ENCODE peak calls at places on chromosomes 2 and 18, in six cellular contexts. W, I, Y, K, C and R are unnamed samples.

GRCh38 chr2:240437861-240438809 is 2.7 kb downstream of the GPC1 start:
- DNase-seq in W (peak; percentile 82), I (peak; percentile 83), Y (peak; percentile 42), K (peak; percentile 60), C (peak; percentile 11), R (peak; percentile 23)

GRCh38 chr2:30178618-30179404 is 32.0 kb downstream of the YPEL5 start:
- DNase-seq in W (no peak), I (no peak), Y (no peak), K (peak; percentile 94), C (no peak), R (no peak)

GRCh38 chr18:56107821-56108485 is 520.0 kb upstream of the TCF4 start:
- DNase-seq in W (no peak), I (no peak), Y (no peak), K (no peak), C (no peak), R (no peak)

GRCh38 chr18:25289040-25289631 is 62.8 kb downstream of the ZNF521 start:
- DNase-seq in W (no peak), I (no peak), Y (peak; percentile 88), K (peak; percentile 97), C (no peak), R (no peak)

GRCh38 chr2:207895236-207895860 is 125.6 kb upstream of the FZD5 start:
- DNase-seq in W (no peak), I (no peak), Y (no peak), K (no peak), C (no peak), R (no peak)

GRCh38 chr2:25938345-25938744 is 44.0 kb downstream of the KIF3C start:
- DNase-seq in W (no peak), I (no peak), Y (no peak), K (no peak), C (no peak), R (no peak)

GRCh38 chr2:239463541-239464165 is 62.8 kb upstream of the HDAC4 start:
- DNase-seq in W (no peak), I (no peak), Y (no peak), K (no peak), C (no peak), R (no peak)

GRCh38 chr2:204971219-204971907 is 426.1 kb downstream of the PARD3B start:
- DNase-seq in W (no peak), I (no peak), Y (no peak), K (no peak), C (no peak), R (no peak)

GRCh38 chr2:190563109-190563508 is 28.6 kb upstream of the NEMP2 start:
- DNase-seq in W (no peak), I (no peak), Y (no peak), K (no peak), C (no peak), R (no peak)

GRCh38 chr18:74493689-74494088 is 2.5 kb upstream of the CNDP2 start:
- DNase-seq in W (no peak), I (peak; percentile 53), Y (no peak), K (peak; percentile 63), C (peak; percentile 83), R (peak; percentile 83)

GRCh38 chr2:64711260-64711659 is 57.5 kb upstream of the SERTAD2 start:
- DNase-seq in W (no peak), I (peak; percentile 15), Y (no peak), K (no peak), C (no peak), R (no peak)

GRCh38 chr2:176494949-176495353 is 225.7 kb downstream of the MTX2 start:
- DNase-seq in W (no peak), I (no peak), Y (no peak), K (peak; percentile 50), C (no peak), R (no peak)

GRCh38 chr2:85769987-85770362 is 16.2 kb downstream of the ATOH8 start:
- DNase-seq in W (no peak), I (no peak), Y (no peak), K (no peak), C (no peak), R (no peak)

GRCh38 chr2:124898827-124899226 is 873.7 kb downstream of the CNTNAP5 start:
- DNase-seq in W (no peak), I (no peak), Y (no peak), K (no peak), C (no peak), R (no peak)

GRCh38 chr2:160445673-160446072 is 47.9 kb downstream of the RBMS1 start:
- DNase-seq in W (no peak), I (no peak), Y (no peak), K (no peak), C (no peak), R (no peak)

GRCh38 chr2:65436169-65436824 is 3.9 kb upstream of the SPRED2 start:
- DNase-seq in W (peak; percentile 80), I (peak; percentile 46), Y (peak; percentile 89), K (peak; percentile 94), C (peak; percentile 61), R (peak; percentile 55)

GRCh38 chr18:42048150-42048549 is 93.1 kb downstream of the PIK3C3 start:
- DNase-seq in W (no peak), I (no peak), Y (peak; percentile 89), K (peak; percentile 91), C (no peak), R (no peak)

GRCh38 chr2:238404406-238405216 is 22.1 kb upstream of the ASB1 start:
- DNase-seq in W (no peak), I (no peak), Y (no peak), K (no peak), C (peak; percentile 59), R (no peak)

GRCh38 chr2:221458588-221458987 is 113.5 kb downstream of the EPHA4 start:
- DNase-seq in W (no peak), I (no peak), Y (no peak), K (no peak), C (no peak), R (no peak)

GRCh38 chr2:34288016-34288415 is 688.9 kb upstream of the FAM98A start:
- DNase-seq in W (no peak), I (no peak), Y (no peak), K (no peak), C (no peak), R (no peak)

GRCh38 chr18:326846-327245 is 59.0 kb upstream of the THOC1 start:
- DNase-seq in W (no peak), I (no peak), Y (no peak), K (no peak), C (no peak), R (no peak)

GRCh38 chr2:143936758-143937562 is 583.0 kb downstream of the ZEB2 start:
- DNase-seq in W (peak; percentile 33), I (peak; percentile 57), Y (no peak), K (peak; percentile 30), C (peak; percentile 33), R (peak; percentile 70)

GRCh38 chr18:13176847-13177246 is 41.7 kb upstream of the LDLRAD4 start:
- DNase-seq in W (no peak), I (no peak), Y (no peak), K (no peak), C (no peak), R (no peak)

GRCh38 chr18:3794537-3795348 is 344.8 kb downstream of the TGIF1 start:
- DNase-seq in W (peak; percentile 61), I (no peak), Y (peak; percentile 84), K (peak; percentile 99), C (no peak), R (no peak)

GRCh38 chr18:64692826-64693225 is 543.9 kb upstream of the LINC00305 start:
- DNase-seq in W (no peak), I (no peak), Y (no peak), K (no peak), C (no peak), R (no peak)

GRCh38 chr2:97748397-97748796 is 35.0 kb downstream of the ZAP70 start:
- DNase-seq in W (peak; percentile 62), I (peak; percentile 78), Y (no peak), K (peak; percentile 14), C (peak; percentile 10), R (peak; percentile 29)

GRCh38 chr2:162177301-162177700 is 25.3 kb upstream of the GCG start:
- DNase-seq in W (no peak), I (no peak), Y (no peak), K (no peak), C (no peak), R (no peak)

GRCh38 chr18:62279561-62279960 is 45.5 kb upstream of the TNFRSF11A start:
- DNase-seq in W (no peak), I (no peak), Y (no peak), K (no peak), C (peak; percentile 60), R (no peak)

GRCh38 chr18:76903386-76903785 is 81.0 kb downstream of the ZNF236 start:
- DNase-seq in W (no peak), I (no peak), Y (no peak), K (no peak), C (no peak), R (no peak)

GRCh38 chr2:28801726-28802125 is 8.9 kb upstream of the SPDYA start:
- DNase-seq in W (no peak), I (no peak), Y (no peak), K (peak; percentile 48), C (no peak), R (no peak)

GRCh38 chr2:200479617-200480292 is 30.1 kb downstream of the KCTD18 start:
- DNase-seq in W (peak; percentile 32), I (no peak), Y (peak; percentile 48), K (peak; percentile 87), C (no peak), R (no peak)

GRCh38 chr2:2698182-2699116 is 367.4 kb upstream of the MYT1L start:
- DNase-seq in W (no peak), I (peak; percentile 41), Y (no peak), K (no peak), C (peak; percentile 39), R (no peak)

GRCh38 chr2:133599813-133600212 is 31.6 kb upstream of the NCKAP5 start:
- DNase-seq in W (no peak), I (no peak), Y (no peak), K (no peak), C (no peak), R (no peak)

GRCh38 chr2:29196792-29197788 is 81.9 kb downstream of the CLIP4 start:
- DNase-seq in W (peak; percentile 68), I (peak; percentile 82), Y (peak; percentile 18), K (peak; percentile 61), C (peak; percentile 42), R (peak; percentile 13)

GRCh38 chr2:120531365-120531764 is 185.4 kb downstream of the INHBB start:
- DNase-seq in W (no peak), I (no peak), Y (no peak), K (peak; percentile 47), C (no peak), R (no peak)

GRCh38 chr2:189613077-189613636 is 32.6 kb upstream of the SLC40A1 start:
- DNase-seq in W (peak; percentile 60), I (no peak), Y (peak; percentile 70), K (peak; percentile 88), C (no peak), R (no peak)

GRCh38 chr2:195003926-195004325 is 653.1 kb upstream of the SLC39A10 start:
- DNase-seq in W (no peak), I (no peak), Y (no peak), K (no peak), C (no peak), R (no peak)

GRCh38 chr18:8623549-8624106 is 14.4 kb downstream of the RAB12 start:
- DNase-seq in W (no peak), I (no peak), Y (no peak), K (no peak), C (no peak), R (no peak)

GRCh38 chr2:180730976-180731375 is 249.4 kb upstream of the UBE2E3 start:
- DNase-seq in W (no peak), I (no peak), Y (no peak), K (peak; percentile 54), C (no peak), R (no peak)